ENCODE peak calls at places on chromosome 3, in four cellular contexts. One of them, this sample, is unnamed.
A peak's percentile ranks its signal among the peaks of the same experiment; 100 is the strongest.

GRCh38 chr3:62119139-62119538 is 254.2 kb downstream of the FEZF2 start:
- DNase-seq in choroid plexus epithelial cell: no peak
- DNase-seq in IMR-90: no peak
- DNase-seq in CD8-positive, alpha-beta T cell: no peak
- DNase-seq in this sample: no peak

GRCh38 chr3:140342668-140343067 is 335.2 kb upstream of the TRIM42 start:
- DNase-seq in choroid plexus epithelial cell: no peak
- DNase-seq in IMR-90: no peak
- DNase-seq in CD8-positive, alpha-beta T cell: no peak
- DNase-seq in this sample: no peak

GRCh38 chr3:188527389-188527788 is 373.4 kb downstream of the LPP start:
- DNase-seq in choroid plexus epithelial cell: peak; percentile 38
- DNase-seq in IMR-90: peak; percentile 27
- DNase-seq in CD8-positive, alpha-beta T cell: no peak
- DNase-seq in this sample: no peak

GRCh38 chr3:48399387-48400172 is 27.6 kb downstream of the FBXW12 start:
- DNase-seq in choroid plexus epithelial cell: no peak
- DNase-seq in IMR-90: no peak
- DNase-seq in CD8-positive, alpha-beta T cell: no peak
- DNase-seq in this sample: no peak

GRCh38 chr3:9778518-9779129 is 8.9 kb upstream of the CAMK1 start:
- DNase-seq in choroid plexus epithelial cell: no peak
- DNase-seq in IMR-90: no peak
- DNase-seq in CD8-positive, alpha-beta T cell: no peak
- DNase-seq in this sample: no peak

GRCh38 chr3:13706451-13706850 is 157.5 kb downstream of the FBLN2 start:
- DNase-seq in choroid plexus epithelial cell: no peak
- DNase-seq in IMR-90: no peak
- DNase-seq in CD8-positive, alpha-beta T cell: no peak
- DNase-seq in this sample: no peak

GRCh38 chr3:88105325-88105724 is 44.4 kb upstream of the C3orf38 start:
- DNase-seq in choroid plexus epithelial cell: peak; percentile 41
- DNase-seq in IMR-90: no peak
- DNase-seq in CD8-positive, alpha-beta T cell: no peak
- DNase-seq in this sample: no peak

GRCh38 chr3:42180901-42181300 is 85.1 kb downstream of the CCK start:
- DNase-seq in choroid plexus epithelial cell: no peak
- DNase-seq in IMR-90: no peak
- DNase-seq in CD8-positive, alpha-beta T cell: no peak
- DNase-seq in this sample: no peak

GRCh38 chr3:72891053-72891855 is 3.4 kb downstream of the GXYLT2 start:
- DNase-seq in choroid plexus epithelial cell: peak; percentile 100
- DNase-seq in IMR-90: peak; percentile 100
- DNase-seq in CD8-positive, alpha-beta T cell: no peak
- DNase-seq in this sample: peak; percentile 99

GRCh38 chr3:97680210-97680609 is 84.3 kb upstream of the ARL6 start:
- DNase-seq in choroid plexus epithelial cell: no peak
- DNase-seq in IMR-90: no peak
- DNase-seq in CD8-positive, alpha-beta T cell: no peak
- DNase-seq in this sample: no peak

GRCh38 chr3:138383715-138384114 is 35.3 kb downstream of the MRAS start:
- DNase-seq in choroid plexus epithelial cell: no peak
- DNase-seq in IMR-90: no peak
- DNase-seq in CD8-positive, alpha-beta T cell: no peak
- DNase-seq in this sample: no peak

GRCh38 chr3:175121225-175121624 is 262.1 kb downstream of the NAALADL2 start:
- DNase-seq in choroid plexus epithelial cell: no peak
- DNase-seq in IMR-90: no peak
- DNase-seq in CD8-positive, alpha-beta T cell: no peak
- DNase-seq in this sample: no peak
- TF ChIP-seq CTCF in choroid plexus epithelial cell: peak; percentile 51
- TF ChIP-seq CTCF in IMR-90: peak; percentile 7
- TF ChIP-seq CTCF in CD8-positive, alpha-beta T cell: no peak
- TF ChIP-seq CTCF in this sample: peak; percentile 5

DNA sequence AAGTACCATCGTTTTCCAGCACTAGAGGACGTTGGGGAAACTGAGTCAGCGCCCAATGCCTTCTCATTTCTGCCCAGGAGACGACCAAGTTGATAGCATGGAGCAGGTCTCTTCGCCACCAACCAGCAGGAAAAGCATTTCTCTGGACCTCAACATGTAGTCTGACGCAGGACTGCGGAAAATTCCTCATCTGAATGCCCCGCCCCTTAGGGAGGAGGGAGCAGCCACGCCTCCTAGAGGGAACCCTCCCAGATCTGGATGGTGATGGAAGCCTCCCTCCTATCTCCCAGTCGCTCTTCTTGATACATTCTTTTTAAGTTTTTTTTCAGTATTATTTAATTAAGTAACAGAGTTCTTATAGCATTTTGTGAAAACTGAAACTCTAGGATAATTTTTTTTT is 17.4 kb upstream of the MINDY4B start:
- DNase-seq in choroid plexus epithelial cell: no peak
- DNase-seq in IMR-90: no peak
- DNase-seq in CD8-positive, alpha-beta T cell: no peak
- DNase-seq in this sample: no peak
- H3K4me3 ChIP-seq in choroid plexus epithelial cell: no peak overlapping the region
- H3K4me3 ChIP-seq in IMR-90: no peak overlapping the region
- H3K4me3 ChIP-seq in CD8-positive, alpha-beta T cell: no peak overlapping the region
- H3K4me3 ChIP-seq in this sample: no peak overlapping the region

GRCh38 chr3:150348500-150348899 is 59.6 kb upstream of the TSC22D2 start:
- DNase-seq in choroid plexus epithelial cell: peak; percentile 82
- DNase-seq in IMR-90: peak; percentile 91
- DNase-seq in CD8-positive, alpha-beta T cell: no peak
- DNase-seq in this sample: peak; percentile 63

GRCh38 chr3:150352931-150353330 is 55.2 kb upstream of the TSC22D2 start:
- DNase-seq in choroid plexus epithelial cell: no peak
- DNase-seq in IMR-90: no peak
- DNase-seq in CD8-positive, alpha-beta T cell: no peak
- DNase-seq in this sample: no peak

GRCh38 chr3:150351398-150351797 is 56.7 kb upstream of the TSC22D2 start:
- DNase-seq in choroid plexus epithelial cell: no peak
- DNase-seq in IMR-90: no peak
- DNase-seq in CD8-positive, alpha-beta T cell: no peak
- DNase-seq in this sample: no peak

GRCh38 chr3:150346956-150347863 is 60.9 kb upstream of the TSC22D2 start:
- DNase-seq in choroid plexus epithelial cell: peak; percentile 53
- DNase-seq in IMR-90: peak; percentile 27
- DNase-seq in CD8-positive, alpha-beta T cell: no peak
- DNase-seq in this sample: no peak

GRCh38 chr3:150349314-150350097 is 58.6 kb upstream of the TSC22D2 start:
- DNase-seq in choroid plexus epithelial cell: no peak
- DNase-seq in IMR-90: no peak
- DNase-seq in CD8-positive, alpha-beta T cell: no peak
- DNase-seq in this sample: no peak
- TF ChIP-seq CTCF in choroid plexus epithelial cell: no peak
- TF ChIP-seq CTCF in IMR-90: peak; percentile 16
- TF ChIP-seq CTCF in CD8-positive, alpha-beta T cell: no peak
- TF ChIP-seq CTCF in this sample: no peak

GRCh38 chr3:100114413-100115030 is at the start of gene FILIP1L:
- DNase-seq in choroid plexus epithelial cell: no peak
- DNase-seq in IMR-90: no peak
- DNase-seq in CD8-positive, alpha-beta T cell: no peak
- DNase-seq in this sample: no peak
- H3K4me3 ChIP-seq in choroid plexus epithelial cell: no peak within 1 kb of the TSS
- H3K4me3 ChIP-seq in IMR-90: no peak within 1 kb of the TSS
- H3K4me3 ChIP-seq in CD8-positive, alpha-beta T cell: no peak within 1 kb of the TSS
- H3K4me3 ChIP-seq in this sample: no peak within 1 kb of the TSS

This sample was measured in AG04449.